ENCODE peak calls at places on chromosome 6, in nine cellular contexts. One of them, this sample, is unnamed.

GRCh38 chr6:151068761-151069312 is 170.9 kb upstream of the AKAP12 start:
- DNase-seq in CD8-positive, alpha-beta T cell: no peak
- DNase-seq in EL: peak; percentile 85
- DNase-seq in activated naive CD8-positive, alpha-beta T cell treated with anti-CD3 and anti-CD28 coated beads for 36 hours: no peak
- DNase-seq in skeletal muscle cell: no peak
- DNase-seq in lower lobe of right lung: no peak
- DNase-seq in heart right ventricle: no peak
- DNase-seq in activated naive CD4-positive, alpha-beta T cell: no peak
- DNase-seq in IMR-90: peak; percentile 62
- DNase-seq in this sample: no peak

GRCh38 chr6:48069280-48069679 is 41.7 kb downstream of the PTCHD4 start:
- DNase-seq in activated naive CD8-positive, alpha-beta T cell treated with anti-CD3 and anti-CD28 coated beads for 36 hours: no peak
- DNase-seq in IMR-90: peak; percentile 4
- DNase-seq in lower lobe of right lung: no peak
- DNase-seq in heart right ventricle: no peak
- DNase-seq in skeletal muscle cell: no peak
- DNase-seq in EL: peak; percentile 13
- DNase-seq in CD8-positive, alpha-beta T cell: no peak
- DNase-seq in activated naive CD4-positive, alpha-beta T cell: no peak
- DNase-seq in this sample: no peak

GRCh38 chr6:72579865-72580264 is 42.0 kb upstream of the KCNQ5 start:
- DNase-seq in activated naive CD4-positive, alpha-beta T cell: no peak
- DNase-seq in skeletal muscle cell: no peak
- DNase-seq in EL: no peak
- DNase-seq in IMR-90: no peak
- DNase-seq in activated naive CD8-positive, alpha-beta T cell treated with anti-CD3 and anti-CD28 coated beads for 36 hours: no peak
- DNase-seq in lower lobe of right lung: no peak
- DNase-seq in heart right ventricle: no peak
- DNase-seq in CD8-positive, alpha-beta T cell: no peak
- DNase-seq in this sample: no peak

GRCh38 chr6:11224252-11224965 is 8.1 kb downstream of the NEDD9 start:
- DNase-seq in IMR-90: peak; percentile 74
- DNase-seq in skeletal muscle cell: no peak
- DNase-seq in heart right ventricle: no peak
- DNase-seq in CD8-positive, alpha-beta T cell: peak; percentile 65
- DNase-seq in activated naive CD8-positive, alpha-beta T cell treated with anti-CD3 and anti-CD28 coated beads for 36 hours: peak; percentile 43
- DNase-seq in activated naive CD4-positive, alpha-beta T cell: no peak
- DNase-seq in EL: peak; percentile 48
- DNase-seq in lower lobe of right lung: no peak
- DNase-seq in this sample: no peak

GRCh38 chr6:146489489-146489888 is 54.1 kb upstream of the RAB32 start:
- DNase-seq in EL: no peak
- DNase-seq in activated naive CD4-positive, alpha-beta T cell: no peak
- DNase-seq in heart right ventricle: no peak
- DNase-seq in skeletal muscle cell: no peak
- DNase-seq in activated naive CD8-positive, alpha-beta T cell treated with anti-CD3 and anti-CD28 coated beads for 36 hours: no peak
- DNase-seq in CD8-positive, alpha-beta T cell: no peak
- DNase-seq in lower lobe of right lung: no peak
- DNase-seq in IMR-90: no peak
- DNase-seq in this sample: no peak

GRCh38 chr6:160431791-160432404 is 83.7 kb downstream of the SLC22A3 start:
- DNase-seq in skeletal muscle cell: no peak
- DNase-seq in IMR-90: no peak
- DNase-seq in EL: no peak
- DNase-seq in CD8-positive, alpha-beta T cell: no peak
- DNase-seq in lower lobe of right lung: no peak
- DNase-seq in activated naive CD8-positive, alpha-beta T cell treated with anti-CD3 and anti-CD28 coated beads for 36 hours: no peak
- DNase-seq in activated naive CD4-positive, alpha-beta T cell: no peak
- DNase-seq in heart right ventricle: no peak
- DNase-seq in this sample: no peak

GRCh38 chr6:85192186-85192585 is 257.7 kb upstream of the NT5E start:
- DNase-seq in heart right ventricle: no peak
- DNase-seq in EL: peak; percentile 27
- DNase-seq in activated naive CD8-positive, alpha-beta T cell treated with anti-CD3 and anti-CD28 coated beads for 36 hours: no peak
- DNase-seq in skeletal muscle cell: peak; percentile 48
- DNase-seq in lower lobe of right lung: no peak
- DNase-seq in activated naive CD4-positive, alpha-beta T cell: no peak
- DNase-seq in CD8-positive, alpha-beta T cell: no peak
- DNase-seq in IMR-90: peak; percentile 31
- DNase-seq in this sample: no peak

GRCh38 chr6:74073896-74074295 is 377.9 kb downstream of the CD109 start:
- DNase-seq in EL: peak; percentile 51
- DNase-seq in CD8-positive, alpha-beta T cell: no peak
- DNase-seq in activated naive CD8-positive, alpha-beta T cell treated with anti-CD3 and anti-CD28 coated beads for 36 hours: no peak
- DNase-seq in skeletal muscle cell: peak; percentile 60
- DNase-seq in activated naive CD4-positive, alpha-beta T cell: no peak
- DNase-seq in IMR-90: peak; percentile 60
- DNase-seq in heart right ventricle: no peak
- DNase-seq in lower lobe of right lung: no peak
- DNase-seq in this sample: no peak

GRCh38 chr6:13413466-13413862 is 73.9 kb downstream of the GFOD1 start:
- DNase-seq in skeletal muscle cell: no peak
- DNase-seq in CD8-positive, alpha-beta T cell: no peak
- DNase-seq in IMR-90: peak; percentile 73
- DNase-seq in EL: peak; percentile 20
- DNase-seq in activated naive CD4-positive, alpha-beta T cell: no peak
- DNase-seq in lower lobe of right lung: no peak
- DNase-seq in activated naive CD8-positive, alpha-beta T cell treated with anti-CD3 and anti-CD28 coated beads for 36 hours: no peak
- DNase-seq in heart right ventricle: no peak
- DNase-seq in this sample: no peak

GRCh38 chr6:1952726-1953360 is 292.6 kb downstream of the GMDS start:
- DNase-seq in activated naive CD8-positive, alpha-beta T cell treated with anti-CD3 and anti-CD28 coated beads for 36 hours: no peak
- DNase-seq in heart right ventricle: no peak
- DNase-seq in CD8-positive, alpha-beta T cell: no peak
- DNase-seq in EL: peak; percentile 97
- DNase-seq in activated naive CD4-positive, alpha-beta T cell: no peak
- DNase-seq in lower lobe of right lung: no peak
- DNase-seq in skeletal muscle cell: peak; percentile 98
- DNase-seq in IMR-90: peak; percentile 100
- DNase-seq in this sample: no peak

GRCh38 chr6:106444777-106445507 is 84.4 kb downstream of the CRYBG1 start:
- DNase-seq in skeletal muscle cell: no peak
- DNase-seq in CD8-positive, alpha-beta T cell: no peak
- DNase-seq in activated naive CD4-positive, alpha-beta T cell: no peak
- DNase-seq in lower lobe of right lung: no peak
- DNase-seq in IMR-90: peak; percentile 69
- DNase-seq in heart right ventricle: no peak
- DNase-seq in activated naive CD8-positive, alpha-beta T cell treated with anti-CD3 and anti-CD28 coated beads for 36 hours: no peak
- DNase-seq in EL: peak; percentile 64
- DNase-seq in this sample: peak; percentile 76

GRCh38 chr6:16150098-16150497 is 21.2 kb downstream of the MYLIP start:
- DNase-seq in CD8-positive, alpha-beta T cell: no peak
- DNase-seq in heart right ventricle: no peak
- DNase-seq in lower lobe of right lung: no peak
- DNase-seq in EL: no peak
- DNase-seq in activated naive CD4-positive, alpha-beta T cell: no peak
- DNase-seq in activated naive CD8-positive, alpha-beta T cell treated with anti-CD3 and anti-CD28 coated beads for 36 hours: no peak
- DNase-seq in IMR-90: no peak
- DNase-seq in skeletal muscle cell: no peak
- DNase-seq in this sample: no peak

GRCh38 chr6:118709859-118710350 is 58.5 kb upstream of the CEP85L start:
- DNase-seq in activated naive CD8-positive, alpha-beta T cell treated with anti-CD3 and anti-CD28 coated beads for 36 hours: peak; percentile 78
- DNase-seq in skeletal muscle cell: peak; percentile 56
- DNase-seq in EL: peak; percentile 71
- DNase-seq in heart right ventricle: no peak
- DNase-seq in lower lobe of right lung: no peak
- DNase-seq in IMR-90: peak; percentile 86
- DNase-seq in CD8-positive, alpha-beta T cell: peak; percentile 73
- DNase-seq in activated naive CD4-positive, alpha-beta T cell: no peak
- DNase-seq in this sample: peak; percentile 81

GRCh38 chr6:79713701-79714322 is 82.7 kb downstream of the SH3BGRL2 start:
- DNase-seq in activated naive CD8-positive, alpha-beta T cell treated with anti-CD3 and anti-CD28 coated beads for 36 hours: peak; percentile 44
- DNase-seq in CD8-positive, alpha-beta T cell: peak; percentile 70
- DNase-seq in IMR-90: peak; percentile 50
- DNase-seq in lower lobe of right lung: no peak
- DNase-seq in skeletal muscle cell: peak; percentile 1
- DNase-seq in EL: peak; percentile 40
- DNase-seq in heart right ventricle: no peak
- DNase-seq in activated naive CD4-positive, alpha-beta T cell: no peak
- DNase-seq in this sample: peak; percentile 22

GRCh38 chr6:118350881-118351430 is 197.1 kb upstream of the PLN start:
- DNase-seq in lower lobe of right lung: no peak
- DNase-seq in activated naive CD8-positive, alpha-beta T cell treated with anti-CD3 and anti-CD28 coated beads for 36 hours: no peak
- DNase-seq in CD8-positive, alpha-beta T cell: no peak
- DNase-seq in activated naive CD4-positive, alpha-beta T cell: no peak
- DNase-seq in skeletal muscle cell: no peak
- DNase-seq in EL: peak; percentile 34
- DNase-seq in heart right ventricle: no peak
- DNase-seq in IMR-90: peak; percentile 90
- DNase-seq in this sample: no peak

GRCh38 chr6:109484161-109484560 is 1.1 kb upstream of the ZBTB24 start:
- DNase-seq in activated naive CD4-positive, alpha-beta T cell: no peak
- DNase-seq in lower lobe of right lung: no peak
- DNase-seq in CD8-positive, alpha-beta T cell: no peak
- DNase-seq in heart right ventricle: no peak
- DNase-seq in skeletal muscle cell: no peak
- DNase-seq in activated naive CD8-positive, alpha-beta T cell treated with anti-CD3 and anti-CD28 coated beads for 36 hours: no peak
- DNase-seq in EL: no peak
- DNase-seq in IMR-90: no peak
- DNase-seq in this sample: no peak

GRCh38 chr6:63249875-63250482 is 38.7 kb downstream of the FKBP1C start:
- DNase-seq in activated naive CD4-positive, alpha-beta T cell: no peak
- DNase-seq in CD8-positive, alpha-beta T cell: no peak
- DNase-seq in IMR-90: no peak
- DNase-seq in skeletal muscle cell: no peak
- DNase-seq in EL: no peak
- DNase-seq in lower lobe of right lung: no peak
- DNase-seq in heart right ventricle: no peak
- DNase-seq in activated naive CD8-positive, alpha-beta T cell treated with anti-CD3 and anti-CD28 coated beads for 36 hours: no peak
- DNase-seq in this sample: no peak

GRCh38 chr6:36444470-36444869 is 1.7 kb downstream of the KCTD20 start:
- DNase-seq in heart right ventricle: no peak
- DNase-seq in IMR-90: peak; percentile 86
- DNase-seq in activated naive CD4-positive, alpha-beta T cell: no peak
- DNase-seq in skeletal muscle cell: no peak
- DNase-seq in activated naive CD8-positive, alpha-beta T cell treated with anti-CD3 and anti-CD28 coated beads for 36 hours: no peak
- DNase-seq in EL: peak; percentile 74
- DNase-seq in CD8-positive, alpha-beta T cell: no peak
- DNase-seq in lower lobe of right lung: no peak
- DNase-seq in this sample: no peak